ENCODE peak calls at places on chromosomes 7 and 10, in seven cellular contexts. T is OCI-LY7, U is spleen, S is left ventricle myocardium inferior, G is lower lobe of right lung, H is cardiac muscle cell, K is neural progenitor cell. Q is an unnamed sample.

GRCh38 chr7:79741684-79742083 is 288.2 kb upstream of the MAGI2 start:
- DNase-seq in T (no peak), U (no peak), S (no peak), G (no peak), H (peak; percentile 10), K (no peak), Q (no peak)

GRCh38 chr10:14617850-14618249 is 156.8 kb downstream of the FAM107B start:
- DNase-seq in T (no peak), U (no peak), S (no peak), G (no peak), H (peak; percentile 80), K (no peak), Q (no peak)

GRCh38 chr7:155214328-155214986 is 83.2 kb upstream of the INSIG1 start:
- DNase-seq in T (no peak), U (peak; percentile 54), S (no peak), G (no peak), H (no peak), K (no peak), Q (no peak)

GRCh38 chr7:105621617-105622016 is 40.3 kb upstream of the EFCAB10 start:
- DNase-seq in T (no peak), U (no peak), S (peak; percentile 52), G (no peak), H (peak; percentile 73), K (no peak), Q (no peak)

GRCh38 chr10:48745662-48746245 is 61.1 kb downstream of the WDFY4 start:
- DNase-seq in T (no peak), U (no peak), S (no peak), G (no peak), H (no peak), K (peak; percentile 46), Q (peak; percentile 28)

GRCh38 chr7:4878336-4879335 is 4.9 kb downstream of the RADIL start:
- DNase-seq in T (no peak), U (no peak), S (no peak), G (no peak), H (no peak), K (no peak), Q (no peak)

GRCh38 chr7:106217089-106217542 is 67.7 kb downstream of the NAMPT start:
- DNase-seq in T (no peak), U (peak; percentile 82), S (peak; percentile 71), G (peak; percentile 62), H (peak; percentile 96), K (no peak), Q (peak; percentile 87)

GRCh38 chr10:62426600-62426999 is 52.4 kb downstream of the ZNF365 start:
- DNase-seq in T (no peak), U (no peak), S (no peak), G (no peak), H (no peak), K (peak; percentile 2), Q (no peak)

GRCh38 chr10:96890172-96890513 is 58.0 kb downstream of the LCOR start:
- DNase-seq in T (no peak), U (no peak), S (no peak), G (no peak), H (no peak), K (no peak), Q (no peak)

GRCh38 chr7:44286618-44287487 is 38.5 kb downstream of the CAMK2B start:
- DNase-seq in T (no peak), U (peak; percentile 67), S (peak; percentile 13), G (peak; percentile 34), H (no peak), K (no peak), Q (peak; percentile 54)

GRCh38 chr10:115942106-115942505 is 330.9 kb downstream of the GFRA1 start:
- DNase-seq in T (no peak), U (no peak), S (no peak), G (no peak), H (peak; percentile 24), K (no peak), Q (no peak)

GRCh38 chr10:34124522-34125035 is 690.5 kb downstream of the PARD3 start:
- DNase-seq in T (no peak), U (no peak), S (no peak), G (no peak), H (peak; percentile 68), K (no peak), Q (no peak)

GRCh38 chr7:81161459-81162075 is 242.7 kb upstream of the SEMA3C start:
- DNase-seq in T (no peak), U (no peak), S (no peak), G (no peak), H (peak; percentile 86), K (no peak), Q (no peak)

GRCh38 chr10:93451244-93451947 is 30.7 kb downstream of the MYOF start:
- DNase-seq in T (no peak), U (no peak), S (no peak), G (no peak), H (no peak), K (no peak), Q (no peak)

GRCh38 chr10:93445097-93445960 is 36.8 kb downstream of the MYOF start:
- DNase-seq in T (peak; percentile 14), U (no peak), S (peak; percentile 81), G (peak; percentile 96), H (peak; percentile 99), K (peak; percentile 97), Q (peak; percentile 96)

GRCh38 chr10:93445978-93446720 is 36.0 kb downstream of the MYOF start:
- DNase-seq in T (no peak), U (no peak), S (no peak), G (no peak), H (no peak), K (no peak), Q (no peak)

GRCh38 chr10:93447019-93447418 is 35.1 kb downstream of the MYOF start:
- DNase-seq in T (no peak), U (no peak), S (no peak), G (no peak), H (no peak), K (no peak), Q (no peak)

GRCh38 chr10:93447970-93448369 is 34.2 kb downstream of the MYOF start:
- DNase-seq in T (no peak), U (no peak), S (no peak), G (no peak), H (no peak), K (no peak), Q (no peak)
- H3K27ac ChIP-seq in T (no peak overlapping the region), U (no peak overlapping the region), S (no peak overlapping the region), G (no peak overlapping the region), H (no peak overlapping the region), K (no peak overlapping the region), Q (no peak overlapping the region)

GRCh38 chr7:208128-208673 is 15.8 kb downstream of the FAM20C start:
- DNase-seq in T (no peak), U (no peak), S (no peak), G (no peak), H (no peak), K (no peak), Q (no peak)

GRCh38 chr7:200704-201103 is 8.3 kb downstream of the FAM20C start:
- DNase-seq in T (no peak), U (no peak), S (no peak), G (no peak), H (no peak), K (no peak), Q (no peak)

GRCh38 chr7:207418-208127 is 15.2 kb downstream of the FAM20C start:
- DNase-seq in T (no peak), U (no peak), S (no peak), G (no peak), H (no peak), K (peak; percentile 63), Q (no peak)

GRCh38 chr7:205117-206010 is 13.0 kb downstream of the FAM20C start:
- DNase-seq in T (no peak), U (no peak), S (no peak), G (no peak), H (no peak), K (no peak), Q (no peak)

GRCh38 chr7:204326-204725 is 12.0 kb downstream of the FAM20C start:
- DNase-seq in T (no peak), U (no peak), S (no peak), G (no peak), H (no peak), K (no peak), Q (no peak)
- TF ChIP-seq CTCF in T (no peak), U (no peak), S (no peak), G (no peak), H (no peak), K (no peak), Q (no peak)

DNA sequence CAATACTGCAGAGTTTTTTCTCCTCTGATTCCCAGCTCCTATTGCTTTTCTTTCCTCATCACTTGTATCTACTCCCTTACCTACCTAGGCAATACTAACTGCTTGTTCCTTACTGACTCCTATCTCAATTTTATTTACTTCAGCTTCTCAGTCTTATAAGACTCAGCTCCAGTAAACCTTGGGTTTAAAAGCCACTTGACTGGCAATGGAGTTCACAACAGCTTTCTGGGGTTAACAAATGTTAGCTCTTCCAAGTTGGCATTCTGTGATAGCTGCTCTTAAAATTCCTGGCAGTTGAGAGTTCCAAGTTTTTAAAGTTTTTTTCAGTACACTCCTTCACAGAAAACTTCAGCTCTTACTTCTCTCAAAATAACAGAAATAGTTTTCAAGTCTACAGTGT is 14.2 kb downstream of the ATAD1 start:
- DNase-seq in T (no peak), U (no peak), S (no peak), G (no peak), H (no peak), K (no peak), Q (no peak)
- H3K9me3 ChIP-seq in T (peaks cover 77% of the 10 kb centered on the region), U (peaks cover 28% of the 10 kb centered on the region), S (peaks cover 16% of the 10 kb centered on the region), G (no peaks in the 10 kb centered on the region), H (no peaks in the 10 kb centered on the region), K (peaks cover 33% of the 10 kb centered on the region), Q (peaks cover 6% of the 10 kb centered on the region)

GRCh38 chr7:30552330-30552729 is 42.3 kb upstream of the GARS1 start:
- DNase-seq in T (no peak), U (no peak), S (no peak), G (no peak), H (no peak), K (no peak), Q (no peak)
- H3K27ac ChIP-seq in T (no peak overlapping the region), U (no peak overlapping the region), S (no peak overlapping the region), G (no peak overlapping the region), H (no peak overlapping the region), K (no peak overlapping the region), Q (no peak overlapping the region)

Q was measured in right atrium auricular region.